ENCODE peak calls at places on chromosomes 2 and 18, in eight cellular contexts. One of them, this sample, is unnamed.

GRCh38 chr18:11114653-11115052 is 34.7 kb downstream of the PIEZO2 start:
- DNase-seq in colonic mucosa: no peak
- DNase-seq in ovary: no peak
- DNase-seq in heart left ventricle: no peak
- DNase-seq in upper lobe of right lung: no peak
- DNase-seq in tibial artery: no peak
- DNase-seq in CD8-positive, alpha-beta memory T cell: no peak
- DNase-seq in Panc1: no peak
- DNase-seq in this sample: no peak

GRCh38 chr18:12823892-12824291 is 60.1 kb downstream of the PTPN2 start:
- DNase-seq in tibial artery: no peak
- DNase-seq in heart left ventricle: no peak
- DNase-seq in upper lobe of right lung: no peak
- DNase-seq in CD8-positive, alpha-beta memory T cell: no peak
- DNase-seq in Panc1: no peak
- DNase-seq in colonic mucosa: no peak
- DNase-seq in ovary: no peak
- DNase-seq in this sample: no peak

GRCh38 chr2:34143149-34143548 is 544.0 kb upstream of the FAM98A start:
- DNase-seq in tibial artery: no peak
- DNase-seq in heart left ventricle: no peak
- DNase-seq in Panc1: no peak
- DNase-seq in colonic mucosa: no peak
- DNase-seq in CD8-positive, alpha-beta memory T cell: no peak
- DNase-seq in upper lobe of right lung: no peak
- DNase-seq in ovary: no peak
- DNase-seq in this sample: no peak

GRCh38 chr2:169479257-169480078 is at the start of gene BBS5:
- DNase-seq in colonic mucosa: peak; percentile 76
- DNase-seq in ovary: peak; percentile 84
- DNase-seq in Panc1: peak; percentile 33
- DNase-seq in upper lobe of right lung: peak; percentile 93
- DNase-seq in heart left ventricle: peak; percentile 92
- DNase-seq in tibial artery: peak; percentile 80
- DNase-seq in CD8-positive, alpha-beta memory T cell: peak; percentile 37
- DNase-seq in this sample: peak; percentile 61

GRCh38 chr2:233079473-233079877 is 19.3 kb downstream of the INPP5D start:
- DNase-seq in upper lobe of right lung: peak; percentile 56
- DNase-seq in CD8-positive, alpha-beta memory T cell: no peak
- DNase-seq in Panc1: no peak
- DNase-seq in colonic mucosa: no peak
- DNase-seq in tibial artery: no peak
- DNase-seq in heart left ventricle: no peak
- DNase-seq in ovary: no peak
- DNase-seq in this sample: no peak

GRCh38 chr2:134120160-134120717 is 133.6 kb upstream of the MGAT5 start:
- DNase-seq in tibial artery: no peak
- DNase-seq in colonic mucosa: no peak
- DNase-seq in upper lobe of right lung: peak; percentile 70
- DNase-seq in heart left ventricle: peak; percentile 47
- DNase-seq in CD8-positive, alpha-beta memory T cell: no peak
- DNase-seq in ovary: peak; percentile 64
- DNase-seq in Panc1: no peak
- DNase-seq in this sample: no peak

GRCh38 chr18:8802031-8802679 is 96.8 kb downstream of the MTCL1 start:
- DNase-seq in ovary: no peak
- DNase-seq in tibial artery: no peak
- DNase-seq in colonic mucosa: no peak
- DNase-seq in heart left ventricle: no peak
- DNase-seq in upper lobe of right lung: no peak
- DNase-seq in Panc1: no peak
- DNase-seq in CD8-positive, alpha-beta memory T cell: no peak
- DNase-seq in this sample: no peak

GRCh38 chr18:45619062-45619825 is 4.0 kb downstream of the SLC14A2 start:
- DNase-seq in colonic mucosa: peak; percentile 27
- DNase-seq in heart left ventricle: peak; percentile 72
- DNase-seq in CD8-positive, alpha-beta memory T cell: no peak
- DNase-seq in upper lobe of right lung: no peak
- DNase-seq in tibial artery: peak; percentile 77
- DNase-seq in ovary: no peak
- DNase-seq in Panc1: no peak
- DNase-seq in this sample: peak; percentile 50

GRCh38 chr2:62152000-62152399 is 43.9 kb upstream of the B3GNT2 start:
- DNase-seq in tibial artery: no peak
- DNase-seq in CD8-positive, alpha-beta memory T cell: no peak
- DNase-seq in colonic mucosa: no peak
- DNase-seq in ovary: no peak
- DNase-seq in Panc1: no peak
- DNase-seq in upper lobe of right lung: no peak
- DNase-seq in heart left ventricle: no peak
- DNase-seq in this sample: no peak

GRCh38 chr2:53018830-53019425 is 748.7 kb upstream of the CHAC2 start:
- DNase-seq in heart left ventricle: no peak
- DNase-seq in colonic mucosa: no peak
- DNase-seq in ovary: no peak
- DNase-seq in upper lobe of right lung: no peak
- DNase-seq in CD8-positive, alpha-beta memory T cell: no peak
- DNase-seq in tibial artery: no peak
- DNase-seq in Panc1: no peak
- DNase-seq in this sample: no peak

GRCh38 chr2:46800218-46800617 is 115.4 kb downstream of the MCFD2 start:
- DNase-seq in upper lobe of right lung: no peak
- DNase-seq in Panc1: no peak
- DNase-seq in colonic mucosa: no peak
- DNase-seq in tibial artery: no peak
- DNase-seq in CD8-positive, alpha-beta memory T cell: no peak
- DNase-seq in heart left ventricle: no peak
- DNase-seq in ovary: no peak
- DNase-seq in this sample: no peak

GRCh38 chr2:33457588-33458247 is 18.7 kb upstream of the RASGRP3 start:
- DNase-seq in ovary: no peak
- DNase-seq in colonic mucosa: no peak
- DNase-seq in Panc1: no peak
- DNase-seq in upper lobe of right lung: no peak
- DNase-seq in CD8-positive, alpha-beta memory T cell: no peak
- DNase-seq in heart left ventricle: peak; percentile 61
- DNase-seq in tibial artery: peak; percentile 41
- DNase-seq in this sample: no peak

GRCh38 chr2:210169871-210170441 is 1.3 kb downstream of the KANSL1L start:
- DNase-seq in colonic mucosa: no peak
- DNase-seq in upper lobe of right lung: no peak
- DNase-seq in ovary: no peak
- DNase-seq in Panc1: no peak
- DNase-seq in CD8-positive, alpha-beta memory T cell: no peak
- DNase-seq in tibial artery: no peak
- DNase-seq in heart left ventricle: no peak
- DNase-seq in this sample: no peak

GRCh38 chr18:50469380-50469781 is 90.5 kb upstream of the MAPK4 start:
- DNase-seq in colonic mucosa: no peak
- DNase-seq in upper lobe of right lung: no peak
- DNase-seq in heart left ventricle: peak; percentile 84
- DNase-seq in tibial artery: peak; percentile 32
- DNase-seq in Panc1: no peak
- DNase-seq in CD8-positive, alpha-beta memory T cell: no peak
- DNase-seq in ovary: no peak
- DNase-seq in this sample: no peak

GRCh38 chr18:51559902-51560287 is 362.4 kb upstream of the MEX3C start:
- DNase-seq in heart left ventricle: no peak
- DNase-seq in upper lobe of right lung: no peak
- DNase-seq in ovary: no peak
- DNase-seq in tibial artery: no peak
- DNase-seq in colonic mucosa: no peak
- DNase-seq in Panc1: no peak
- DNase-seq in CD8-positive, alpha-beta memory T cell: no peak
- DNase-seq in this sample: no peak

GRCh38 chr18:51559198-51559901 is 361.9 kb upstream of the MEX3C start:
- DNase-seq in tibial artery: no peak
- DNase-seq in CD8-positive, alpha-beta memory T cell: no peak
- DNase-seq in colonic mucosa: no peak
- DNase-seq in ovary: no peak
- DNase-seq in Panc1: no peak
- DNase-seq in upper lobe of right lung: no peak
- DNase-seq in heart left ventricle: no peak
- DNase-seq in this sample: no peak

GRCh38 chr18:51563401-51563800 is 365.9 kb upstream of the MEX3C start:
- DNase-seq in CD8-positive, alpha-beta memory T cell: no peak
- DNase-seq in Panc1: no peak
- DNase-seq in upper lobe of right lung: no peak
- DNase-seq in tibial artery: no peak
- DNase-seq in ovary: no peak
- DNase-seq in heart left ventricle: no peak
- DNase-seq in colonic mucosa: no peak
- DNase-seq in this sample: no peak

DNA sequence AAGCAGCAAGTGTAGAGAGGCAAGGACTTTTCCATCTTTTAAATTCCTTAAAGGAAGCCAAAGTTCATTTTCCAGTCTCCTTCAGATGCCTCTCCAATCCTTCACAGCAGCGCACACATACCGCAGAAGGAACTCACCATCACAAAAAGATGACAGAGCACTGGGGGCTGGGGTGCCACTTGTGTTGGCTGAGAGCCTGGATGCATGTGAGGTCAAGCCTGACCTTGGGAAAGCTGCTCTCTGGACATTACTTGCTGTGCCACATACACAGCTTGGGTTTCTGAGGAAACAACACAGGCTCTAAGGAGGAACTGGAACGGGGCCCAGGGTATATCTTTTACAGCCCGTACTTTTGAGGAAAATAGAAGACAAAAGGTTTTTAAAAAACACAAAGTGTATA is 364.3 kb upstream of the MEX3C start:
- DNase-seq in Panc1: no peak
- DNase-seq in colonic mucosa: no peak
- DNase-seq in tibial artery: no peak
- DNase-seq in ovary: no peak
- DNase-seq in upper lobe of right lung: no peak
- DNase-seq in CD8-positive, alpha-beta memory T cell: no peak
- DNase-seq in heart left ventricle: peak; percentile 55
- DNase-seq in this sample: no peak
- H3K27ac ChIP-seq in Panc1: no peak overlapping the region
- H3K27ac ChIP-seq in colonic mucosa: no peak overlapping the region
- H3K27ac ChIP-seq in tibial artery: no peak overlapping the region
- H3K27ac ChIP-seq in ovary: no peak overlapping the region
- H3K27ac ChIP-seq in upper lobe of right lung: no peak overlapping the region
- H3K27ac ChIP-seq in CD8-positive, alpha-beta memory T cell: no peak overlapping the region
- H3K27ac ChIP-seq in heart left ventricle: no peak overlapping the region
- H3K27ac ChIP-seq in this sample: no peak overlapping the region

DNA sequence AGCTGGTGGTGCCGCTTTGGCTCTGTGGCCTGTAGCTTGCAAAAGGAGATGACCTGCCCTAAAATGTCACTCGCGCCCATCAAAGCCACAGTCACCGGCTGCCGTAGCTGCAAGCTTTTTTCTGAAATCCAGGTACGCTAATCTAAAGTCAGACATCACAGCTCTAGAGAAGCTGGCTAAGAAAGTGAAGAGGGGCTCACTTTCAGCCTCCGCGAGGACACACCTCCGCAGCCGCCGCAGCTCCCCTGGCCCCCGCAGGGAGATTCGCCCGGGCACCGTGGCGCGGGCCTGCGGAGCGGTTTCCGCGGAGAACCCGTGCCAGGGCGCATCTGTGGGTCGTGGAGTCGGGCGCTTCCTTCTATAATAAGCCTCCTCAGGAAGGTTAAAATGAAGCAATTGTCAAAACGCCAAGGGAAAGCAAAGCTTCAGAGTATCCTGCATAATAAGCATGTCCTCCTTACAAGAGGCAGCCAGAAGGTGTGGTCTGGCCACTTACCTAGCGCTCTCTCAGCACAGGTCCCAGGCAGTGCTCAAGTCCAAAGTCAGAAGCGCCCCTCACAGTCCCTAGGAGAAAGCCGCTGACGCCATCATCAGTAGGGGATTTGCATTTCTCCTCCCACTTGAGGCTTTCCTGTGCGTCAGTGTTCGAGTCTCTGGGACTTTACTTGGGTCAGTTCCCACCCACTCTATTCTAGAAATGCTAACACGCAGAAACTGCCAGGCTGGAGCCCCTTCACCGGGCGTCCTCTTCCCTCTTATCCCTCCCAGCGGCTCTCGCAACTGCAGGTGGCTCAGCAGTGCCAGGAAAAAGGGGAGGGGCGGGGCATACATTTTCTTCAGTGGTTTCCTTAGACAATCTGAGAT is at the start of gene STAT4:
- DNase-seq in ovary: peak; percentile 28
- DNase-seq in colonic mucosa: peak; percentile 69
- DNase-seq in tibial artery: peak; percentile 25
- DNase-seq in CD8-positive, alpha-beta memory T cell: peak; percentile 70
- DNase-seq in heart left ventricle: peak; percentile 42
- DNase-seq in Panc1: no peak
- DNase-seq in upper lobe of right lung: peak; percentile 75
- DNase-seq in this sample: no peak
- H3K27ac ChIP-seq in ovary: no peak within 1 kb of the TSS
- H3K27ac ChIP-seq in colonic mucosa: peak within 1 kb of the TSS; percentile 38
- H3K27ac ChIP-seq in tibial artery: no peak within 1 kb of the TSS
- H3K27ac ChIP-seq in CD8-positive, alpha-beta memory T cell: peak within 1 kb of the TSS; percentile 97
- H3K27ac ChIP-seq in heart left ventricle: no peak within 1 kb of the TSS
- H3K27ac ChIP-seq in Panc1: no peak within 1 kb of the TSS
- H3K27ac ChIP-seq in upper lobe of right lung: peak within 1 kb of the TSS; percentile 80
- H3K27ac ChIP-seq in this sample: peak within 1 kb of the TSS; percentile 73

GRCh38 chr2:160380613-160381012 is 113.0 kb downstream of the RBMS1 start:
- DNase-seq in Panc1: no peak
- DNase-seq in colonic mucosa: no peak
- DNase-seq in heart left ventricle: peak; percentile 46
- DNase-seq in upper lobe of right lung: peak; percentile 74
- DNase-seq in ovary: no peak
- DNase-seq in tibial artery: no peak
- DNase-seq in CD8-positive, alpha-beta memory T cell: no peak
- DNase-seq in this sample: no peak

GRCh38 chr2:160387558-160388262 is 105.9 kb downstream of the RBMS1 start:
- DNase-seq in CD8-positive, alpha-beta memory T cell: no peak
- DNase-seq in ovary: peak; percentile 67
- DNase-seq in heart left ventricle: peak; percentile 88
- DNase-seq in Panc1: no peak
- DNase-seq in upper lobe of right lung: no peak
- DNase-seq in tibial artery: peak; percentile 86
- DNase-seq in colonic mucosa: peak; percentile 42
- DNase-seq in this sample: peak; percentile 79

GRCh38 chr2:160381425-160381951 is 112.1 kb downstream of the RBMS1 start:
- DNase-seq in heart left ventricle: no peak
- DNase-seq in upper lobe of right lung: no peak
- DNase-seq in ovary: no peak
- DNase-seq in tibial artery: no peak
- DNase-seq in CD8-positive, alpha-beta memory T cell: no peak
- DNase-seq in colonic mucosa: no peak
- DNase-seq in Panc1: no peak
- DNase-seq in this sample: no peak

GRCh38 chr2:160388464-160389263 is 104.9 kb downstream of the RBMS1 start:
- DNase-seq in upper lobe of right lung: no peak
- DNase-seq in tibial artery: peak; percentile 67
- DNase-seq in ovary: no peak
- DNase-seq in Panc1: no peak
- DNase-seq in CD8-positive, alpha-beta memory T cell: peak; percentile 6
- DNase-seq in colonic mucosa: peak; percentile 43
- DNase-seq in heart left ventricle: peak; percentile 64
- DNase-seq in this sample: no peak

GRCh38 chr2:160384791-160385190 is 108.8 kb downstream of the RBMS1 start:
- DNase-seq in colonic mucosa: no peak
- DNase-seq in tibial artery: no peak
- DNase-seq in Panc1: no peak
- DNase-seq in heart left ventricle: no peak
- DNase-seq in CD8-positive, alpha-beta memory T cell: no peak
- DNase-seq in upper lobe of right lung: no peak
- DNase-seq in ovary: no peak
- DNase-seq in this sample: no peak
- H3K27ac ChIP-seq in colonic mucosa: no peak overlapping the region
- H3K27ac ChIP-seq in tibial artery: no peak overlapping the region
- H3K27ac ChIP-seq in Panc1: no peak overlapping the region
- H3K27ac ChIP-seq in heart left ventricle: peak overlapping the region; percentile 28
- H3K27ac ChIP-seq in CD8-positive, alpha-beta memory T cell: no peak overlapping the region
- H3K27ac ChIP-seq in upper lobe of right lung: no peak overlapping the region
- H3K27ac ChIP-seq in ovary: no peak overlapping the region
- H3K27ac ChIP-seq in this sample: no peak overlapping the region

GRCh38 chr18:2302012-2302411 is 269.3 kb downstream of the METTL4 start:
- DNase-seq in CD8-positive, alpha-beta memory T cell: no peak
- DNase-seq in upper lobe of right lung: no peak
- DNase-seq in Panc1: no peak
- DNase-seq in heart left ventricle: no peak
- DNase-seq in colonic mucosa: no peak
- DNase-seq in ovary: no peak
- DNase-seq in tibial artery: no peak
- DNase-seq in this sample: no peak
- H3K27ac ChIP-seq in CD8-positive, alpha-beta memory T cell: peak overlapping the region; percentile 35
- H3K27ac ChIP-seq in upper lobe of right lung: no peak overlapping the region
- H3K27ac ChIP-seq in Panc1: no peak overlapping the region
- H3K27ac ChIP-seq in heart left ventricle: no peak overlapping the region
- H3K27ac ChIP-seq in colonic mucosa: no peak overlapping the region
- H3K27ac ChIP-seq in ovary: no peak overlapping the region
- H3K27ac ChIP-seq in tibial artery: no peak overlapping the region
- H3K27ac ChIP-seq in this sample: no peak overlapping the region